ENCODE peak calls at places on chromosomes 6 and 20, in five cellular contexts. One of them, this sample, is unnamed.

GRCh38 chr20:4782373-4782772 is 60.7 kb downstream of the PRND start:
- DNase-seq in PC-3: no peak
- DNase-seq in HCT116: no peak
- DNase-seq in GM23248: no peak
- DNase-seq in neural progenitor cell: no peak
- DNase-seq in this sample: no peak

GRCh38 chr20:17682889-17683198 is 802 bp upstream of the RRBP1 start:
- DNase-seq in PC-3: no peak
- DNase-seq in HCT116: no peak
- DNase-seq in GM23248: no peak
- DNase-seq in neural progenitor cell: no peak
- DNase-seq in this sample: no peak

GRCh38 chr6:87430499-87430898 is 22.7 kb downstream of the CFAP206 start:
- DNase-seq in PC-3: no peak
- DNase-seq in HCT116: no peak
- DNase-seq in GM23248: no peak
- DNase-seq in neural progenitor cell: no peak
- DNase-seq in this sample: peak

GRCh38 chr20:33789858-33790182 is 21.3 kb upstream of the CHMP4B start:
- DNase-seq in PC-3: no peak
- DNase-seq in HCT116: no peak
- DNase-seq in GM23248: no peak
- DNase-seq in neural progenitor cell: no peak
- DNase-seq in this sample: no peak

GRCh38 chr20:32577657-32578056 is 7.5 kb downstream of the NOL4L start:
- DNase-seq in PC-3: no peak
- DNase-seq in HCT116: no peak
- DNase-seq in GM23248: peak
- DNase-seq in neural progenitor cell: no peak
- DNase-seq in this sample: no peak

GRCh38 chr20:24502184-24502583 is 32.8 kb downstream of the SYNDIG1 start:
- DNase-seq in PC-3: no peak
- DNase-seq in HCT116: no peak
- DNase-seq in GM23248: peak
- DNase-seq in neural progenitor cell: no peak
- DNase-seq in this sample: no peak

GRCh38 chr6:85574932-85575598 is 18.6 kb downstream of the SNX14 start:
- DNase-seq in PC-3: peak
- DNase-seq in HCT116: no peak
- DNase-seq in GM23248: peak
- DNase-seq in neural progenitor cell: no peak
- DNase-seq in this sample: no peak

GRCh38 chr20:34516874-34517542 is 786 bp downstream of the DYNLRB1 start:
- DNase-seq in PC-3: peak
- DNase-seq in HCT116: no peak
- DNase-seq in GM23248: peak
- DNase-seq in neural progenitor cell: peak
- DNase-seq in this sample: peak

GRCh38 chr6:146913842-146914562 is 290.2 kb upstream of the STXBP5 start:
- DNase-seq in PC-3: peak
- DNase-seq in HCT116: peak
- DNase-seq in GM23248: peak
- DNase-seq in neural progenitor cell: peak
- DNase-seq in this sample: no peak

GRCh38 chr6:38261626-38262025 is 378.1 kb downstream of the BTBD9 start:
- DNase-seq in PC-3: peak
- DNase-seq in HCT116: no peak
- DNase-seq in GM23248: peak
- DNase-seq in neural progenitor cell: no peak
- DNase-seq in this sample: no peak

GRCh38 chr6:85395746-85396145 is 54.1 kb upstream of the NT5E start:
- DNase-seq in PC-3: no peak
- DNase-seq in HCT116: no peak
- DNase-seq in GM23248: no peak
- DNase-seq in neural progenitor cell: no peak
- DNase-seq in this sample: no peak

GRCh38 chr6:133447924-133448323 is 206.8 kb downstream of the EYA4 start:
- DNase-seq in PC-3: no peak
- DNase-seq in HCT116: no peak
- DNase-seq in GM23248: peak
- DNase-seq in neural progenitor cell: no peak
- DNase-seq in this sample: no peak

DNA sequence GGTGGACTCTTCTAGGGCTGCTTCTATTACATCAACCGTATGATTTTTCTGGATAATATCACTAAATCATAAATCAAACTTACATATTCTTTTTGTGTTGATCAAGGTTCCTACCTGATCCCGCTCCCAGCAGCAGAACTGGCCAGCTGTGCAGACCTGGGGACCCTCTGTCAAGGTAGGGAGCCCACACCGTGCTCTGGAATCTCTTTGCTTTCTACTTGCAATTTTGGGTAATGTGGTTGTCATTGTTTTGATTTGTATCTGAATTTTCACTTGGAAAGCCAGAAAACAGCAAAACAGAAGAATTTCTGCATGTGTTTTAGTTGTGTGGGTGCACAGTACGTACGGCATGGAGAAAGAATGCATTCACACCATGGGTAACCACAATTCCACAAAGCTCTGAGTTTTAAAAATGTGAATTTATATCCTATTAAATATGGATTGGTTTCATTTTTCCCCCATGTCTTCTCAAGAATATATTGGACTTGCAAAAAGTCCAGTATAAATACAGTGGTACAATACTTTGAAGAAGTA is 80.1 kb downstream of the ADGRG6 start:
- DNase-seq in PC-3: no peak
- DNase-seq in HCT116: no peak
- DNase-seq in GM23248: no peak
- DNase-seq in neural progenitor cell: no peak
- DNase-seq in this sample: no peak
- H3K9ac ChIP-seq in PC-3: no peak
- H3K9ac ChIP-seq in HCT116: no peak
- H3K9ac ChIP-seq in GM23248: no peak
- H3K9ac ChIP-seq in neural progenitor cell: no peak
- H3K9ac ChIP-seq in this sample: no peak

DNA sequence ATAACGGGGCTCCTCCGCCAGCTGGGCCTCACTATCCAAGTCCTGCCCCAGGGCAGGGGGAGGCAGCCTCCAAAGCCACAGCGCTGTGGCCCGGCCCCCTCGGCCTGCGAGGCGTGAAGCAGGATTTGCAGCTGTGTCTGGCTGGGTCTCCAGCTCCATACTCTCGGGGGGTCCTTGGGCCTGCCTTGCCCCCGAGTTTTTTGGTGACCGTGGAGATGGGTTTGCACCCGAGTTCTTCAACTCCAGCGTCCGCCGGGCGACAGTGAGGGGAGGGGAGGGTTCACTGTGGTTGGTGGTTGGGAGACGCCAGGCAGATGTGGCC is 54.9 kb upstream of the CHRNA4 start:
- DNase-seq in PC-3: no peak
- DNase-seq in HCT116: no peak
- DNase-seq in GM23248: no peak
- DNase-seq in neural progenitor cell: no peak
- DNase-seq in this sample: no peak
- TF ChIP-seq EZH2 in PC-3: no peak
- TF ChIP-seq EZH2 in HCT116: no peak
- TF ChIP-seq EZH2 in GM23248: no peak
- TF ChIP-seq EZH2 in neural progenitor cell: no peak
- TF ChIP-seq EZH2 in this sample: no peak

GRCh38 chr20:50728981-50729874 is 2.2 kb upstream of the PARD6B start:
- DNase-seq in PC-3: peak
- DNase-seq in HCT116: peak
- DNase-seq in GM23248: peak
- DNase-seq in neural progenitor cell: no peak
- DNase-seq in this sample: no peak

GRCh38 chr20:50730765-50731054 is 670 bp upstream of the PARD6B start:
- DNase-seq in PC-3: no peak
- DNase-seq in HCT116: no peak
- DNase-seq in GM23248: no peak
- DNase-seq in neural progenitor cell: no peak
- DNase-seq in this sample: no peak

GRCh38 chr20:50731055-50731929 is at the start of gene PARD6B:
- DNase-seq in PC-3: peak
- DNase-seq in HCT116: peak
- DNase-seq in GM23248: peak
- DNase-seq in neural progenitor cell: peak
- DNase-seq in this sample: peak

GRCh38 chr20:50728486-50728980 is 2.8 kb upstream of the PARD6B start:
- DNase-seq in PC-3: no peak
- DNase-seq in HCT116: no peak
- DNase-seq in GM23248: no peak
- DNase-seq in neural progenitor cell: no peak
- DNase-seq in this sample: no peak

DNA sequence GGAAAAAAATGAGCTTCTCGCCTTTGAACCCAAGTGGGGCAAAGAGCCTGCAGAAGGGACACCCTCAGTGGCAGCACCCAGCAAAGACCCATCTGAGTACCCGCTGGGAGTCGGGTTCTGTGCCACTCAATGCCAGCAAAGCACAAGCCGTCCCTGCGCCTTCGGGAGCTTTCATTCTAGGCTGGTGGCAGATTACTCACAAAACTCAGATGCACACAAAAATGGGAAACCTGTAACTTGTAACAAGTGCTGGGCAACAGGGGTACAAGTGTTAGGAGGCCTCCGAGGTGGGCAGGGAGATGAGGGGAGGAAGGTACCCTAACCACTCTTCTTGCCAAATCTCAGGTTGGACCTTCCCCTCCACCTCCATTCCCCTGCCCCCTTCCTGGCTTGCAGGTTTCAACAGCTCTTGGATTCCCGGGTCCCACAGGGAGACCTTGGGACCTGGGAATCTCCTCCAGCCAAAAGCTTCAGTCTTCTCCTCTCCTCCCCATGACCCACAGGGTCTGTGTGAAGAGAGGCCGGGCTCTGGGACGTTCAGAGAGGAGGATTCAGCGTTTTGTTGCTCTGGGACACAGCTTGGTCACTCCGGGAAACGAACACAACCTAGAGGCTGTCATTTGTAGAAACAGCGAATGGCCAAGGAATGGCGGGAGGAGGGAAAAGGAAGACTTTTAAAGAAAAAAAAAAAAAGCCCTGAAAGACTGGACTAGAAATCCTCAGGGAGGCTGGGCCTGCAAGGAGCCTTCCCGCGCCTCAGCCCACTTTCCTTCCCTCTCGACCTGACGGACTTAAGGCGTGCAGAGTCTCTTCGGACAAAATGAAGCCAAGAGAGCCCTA is 1.2 kb upstream of the PARD6B start:
- DNase-seq in PC-3: peak
- DNase-seq in HCT116: no peak
- DNase-seq in GM23248: peak
- DNase-seq in neural progenitor cell: no peak
- DNase-seq in this sample: no peak
- TF ChIP-seq EZH2phosphoT487 in PC-3: no peak
- TF ChIP-seq EZH2phosphoT487 in HCT116: no peak
- TF ChIP-seq EZH2phosphoT487 in GM23248: no peak
- TF ChIP-seq EZH2phosphoT487 in neural progenitor cell: no peak
- TF ChIP-seq EZH2phosphoT487 in this sample: no peak

DNA sequence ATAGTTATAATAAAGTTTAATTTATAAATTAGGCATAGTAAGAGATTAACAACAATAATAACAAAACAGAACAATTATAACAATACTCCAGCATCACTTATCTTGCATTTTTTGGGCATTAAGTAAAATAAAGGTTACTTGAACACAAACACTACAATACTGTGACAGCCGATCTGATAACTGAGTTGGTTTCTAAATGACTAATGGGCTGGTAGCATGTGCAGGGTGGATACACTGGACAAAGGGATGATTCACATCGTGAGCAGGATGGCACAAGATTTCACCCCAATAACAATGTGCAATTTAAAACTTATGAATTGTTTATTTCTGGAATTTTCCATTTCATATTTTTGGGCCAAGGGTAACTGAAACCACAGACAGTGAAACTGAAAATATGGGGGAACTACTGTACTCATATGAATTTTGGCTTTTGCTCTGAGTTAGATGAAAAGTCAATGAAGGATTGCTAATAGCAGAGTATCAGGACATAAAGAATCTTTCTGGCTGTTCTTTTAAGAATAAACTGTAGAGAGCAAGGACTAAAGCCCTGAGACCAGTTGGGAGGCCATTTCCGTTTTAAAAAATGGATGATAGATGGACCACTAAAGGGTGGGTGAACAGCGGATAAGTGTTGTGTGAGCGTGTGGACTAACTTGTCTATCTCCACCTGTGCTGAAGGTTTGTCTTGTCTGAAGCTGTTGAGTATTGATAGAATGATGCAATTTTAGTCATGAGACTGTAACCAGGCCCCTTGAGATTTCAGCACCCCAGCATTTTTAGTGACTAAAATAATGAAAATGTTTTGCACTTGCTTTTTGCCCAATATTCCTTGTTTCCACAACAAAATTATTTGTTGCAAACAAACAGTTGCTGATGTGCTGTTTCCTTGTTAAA is 8.2 kb downstream of the SPINT3 start:
- DNase-seq in PC-3: peak
- DNase-seq in HCT116: no peak
- DNase-seq in GM23248: peak
- DNase-seq in neural progenitor cell: no peak
- DNase-seq in this sample: peak
- H3K9ac ChIP-seq in PC-3: peak
- H3K9ac ChIP-seq in HCT116: no peak
- H3K9ac ChIP-seq in GM23248: no peak
- H3K9ac ChIP-seq in neural progenitor cell: no peak
- H3K9ac ChIP-seq in this sample: no peak

GRCh38 chr6:100464910-100465700 is at the start of gene SIM1:
- DNase-seq in PC-3: no peak
- DNase-seq in HCT116: no peak
- DNase-seq in GM23248: peak
- DNase-seq in neural progenitor cell: peak
- DNase-seq in this sample: no peak
- TF ChIP-seq EZH2 in PC-3: no peak
- TF ChIP-seq EZH2 in HCT116: no peak
- TF ChIP-seq EZH2 in GM23248: no peak
- TF ChIP-seq EZH2 in neural progenitor cell: peak
- TF ChIP-seq EZH2 in this sample: no peak

DNA sequence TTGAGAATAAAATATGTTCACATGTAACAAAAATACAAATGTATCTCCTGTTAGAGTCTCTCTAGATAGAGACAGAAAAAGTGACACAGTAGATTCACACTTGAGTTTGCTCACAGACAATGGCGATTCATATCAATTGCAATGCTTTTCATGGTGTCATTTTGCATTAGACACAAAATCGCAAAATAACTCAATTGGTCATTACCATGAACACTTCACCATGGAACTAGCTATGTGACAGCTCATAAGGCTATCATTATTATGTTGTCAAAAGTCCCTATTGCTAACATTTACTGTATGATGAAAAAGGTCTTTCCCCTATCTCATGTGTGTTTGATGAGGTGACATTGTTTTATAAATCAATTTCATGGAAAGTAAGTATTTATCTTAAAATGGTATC is 249.5 kb upstream of the AGPAT4 start:
- DNase-seq in PC-3: no peak
- DNase-seq in HCT116: no peak
- DNase-seq in GM23248: no peak
- DNase-seq in neural progenitor cell: no peak
- DNase-seq in this sample: no peak
- TF ChIP-seq EZH2phosphoT487 in PC-3: no peak
- TF ChIP-seq EZH2phosphoT487 in HCT116: no peak
- TF ChIP-seq EZH2phosphoT487 in GM23248: no peak
- TF ChIP-seq EZH2phosphoT487 in neural progenitor cell: no peak
- TF ChIP-seq EZH2phosphoT487 in this sample: no peak